ENCODE peak calls at places on chromosomes 13 and 19, in four cellular contexts. Z is WTC11, F is K562, Q is HepG2. T is an unnamed sample.
A peak's percentile ranks its signal among the peaks of the same experiment; 100 is the strongest.

GRCh38 chr19:40809358-40810086 is 10.5 kb downstream of the EGLN2 start:
- DNase-seq in Z (no peak), F (no peak), Q (no peak), T (no peak)

GRCh38 chr13:36870050-36870692 is 49.9 kb downstream of the SMAD9 start:
- DNase-seq in Z (no peak), F (no peak), Q (peak; percentile 68), T (no peak)

GRCh38 chr19:23415561-23416191 is 20.4 kb upstream of the ZNF91 start:
- DNase-seq in Z (peak; percentile 90), F (no peak), Q (no peak), T (no peak)

GRCh38 chr13:97194473-97194872 is 27.7 kb upstream of the MBNL2 start:
- DNase-seq in Z (no peak), F (peak; percentile 31), Q (no peak), T (no peak)

GRCh38 chr19:39397360-39398296 is 6.5 kb downstream of the MED29 start:
- DNase-seq in Z (peak; percentile 94), F (peak; percentile 92), Q (peak; percentile 95), T (peak; percentile 98)

GRCh38 chr19:29482855-29483640 is 42.7 kb upstream of the VSTM2B start:
- DNase-seq in Z (no peak), F (no peak), Q (no peak), T (no peak)

GRCh38 chr19:13302521-13303270 is 152.5 kb downstream of the IER2 start:
- DNase-seq in Z (no peak), F (no peak), Q (no peak), T (no peak)

GRCh38 chr19:50639121-50640112 is at the start of gene SYT3:
- DNase-seq in Z (peak; percentile 83), F (peak; percentile 90), Q (no peak), T (peak; percentile 55)

GRCh38 chr19:28656644-28657043 is 556.3 kb downstream of the UQCRFS1 start:
- DNase-seq in Z (no peak), F (no peak), Q (no peak), T (no peak)

GRCh38 chr13:94217370-94217769 is 262.1 kb downstream of the DCT start:
- DNase-seq in Z (no peak), F (no peak), Q (no peak), T (no peak)

GRCh38 chr13:37899753-37900152 is 30.2 kb upstream of the TRPC4 start:
- DNase-seq in Z (no peak), F (no peak), Q (peak; percentile 9), T (no peak)

GRCh38 chr19:19460258-19460731 is 54.8 kb downstream of the GATAD2A start:
- DNase-seq in Z (no peak), F (no peak), Q (no peak), T (no peak)

GRCh38 chr19:5293607-5294089 is 47.0 kb downstream of the PTPRS start:
- DNase-seq in Z (peak; percentile 73), F (no peak), Q (no peak), T (no peak)

GRCh38 chr19:51783373-51783772 is 11.6 kb upstream of the FPR3 start:
- DNase-seq in Z (peak; percentile 25), F (peak; percentile 34), Q (peak; percentile 23), T (no peak)

GRCh38 chr13:88925954-88926353 is 1254.8 kb downstream of the SLITRK5 start:
- DNase-seq in Z (no peak), F (no peak), Q (no peak), T (no peak)

DNA sequence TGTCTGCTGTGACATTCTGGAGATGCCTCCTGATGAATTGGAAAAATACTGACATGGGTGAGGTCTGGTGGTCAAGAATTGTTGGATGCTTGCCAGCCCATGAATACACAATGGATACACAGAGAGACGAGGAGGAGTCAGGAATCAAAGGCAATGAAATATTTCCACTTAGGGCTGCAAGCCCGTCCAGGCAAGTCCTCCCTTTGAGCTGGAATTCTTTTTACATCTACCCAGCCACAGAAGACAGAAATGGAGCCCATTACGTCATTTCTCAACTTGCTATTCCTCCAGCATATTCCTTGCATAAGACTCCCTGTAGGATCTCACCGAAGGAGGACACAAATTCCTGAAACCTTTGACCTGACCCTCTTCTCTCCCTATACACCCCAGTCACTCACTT is 15.7 kb upstream of the IGFL4 start:
- DNase-seq in Z (no peak), F (no peak), Q (peak; percentile 83), T (no peak)
- TF ChIP-seq HMGXB4 in Z (no peak), F (no peak), Q (no peak), T (no peak)

DNA sequence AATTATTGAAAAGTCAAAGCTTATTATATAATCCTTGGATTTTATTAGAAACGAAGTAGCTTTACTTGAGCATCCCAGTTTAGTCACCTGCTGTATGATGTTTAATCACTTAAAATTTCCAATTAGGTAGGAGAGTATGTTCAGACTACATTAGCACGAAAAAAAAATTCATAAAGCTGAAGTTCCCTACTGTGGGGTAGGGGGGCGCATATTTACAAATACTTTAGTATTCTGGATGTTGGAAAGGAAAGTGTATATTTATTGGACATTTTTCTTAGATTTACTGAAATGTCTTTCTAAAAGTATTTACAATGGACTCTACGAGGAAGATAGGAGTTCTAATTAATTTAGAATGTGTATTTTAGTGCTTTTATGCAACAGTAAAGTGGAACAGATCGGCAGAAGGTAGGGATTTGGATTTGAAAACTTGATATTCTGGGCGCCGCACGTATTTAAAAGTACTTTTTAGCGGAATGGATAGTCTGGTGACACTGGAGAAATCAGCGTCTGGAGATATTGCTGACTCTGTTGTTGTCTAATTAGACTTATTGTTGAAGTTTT is 1.9 kb downstream of the CDK8 start:
- DNase-seq in Z (no peak), F (peak; percentile 15), Q (peak; percentile 20), T (no peak)
- TF ChIP-seq HMGXB4 in Z (no peak), F (no peak), Q (no peak), T (no peak)

GRCh38 chr13:40118337-40118736 is 462.9 kb downstream of the COG6 start:
- DNase-seq in Z (no peak), F (no peak), Q (no peak), T (no peak)

GRCh38 chr13:40113644-40114304 is 458.3 kb downstream of the COG6 start:
- DNase-seq in Z (no peak), F (no peak), Q (no peak), T (no peak)

GRCh38 chr13:40116008-40116407 is 460.5 kb downstream of the COG6 start:
- DNase-seq in Z (no peak), F (peak; percentile 56), Q (peak; percentile 73), T (peak; percentile 60)

GRCh38 chr13:40115456-40115855 is 460.0 kb downstream of the COG6 start:
- DNase-seq in Z (no peak), F (no peak), Q (no peak), T (no peak)

DNA sequence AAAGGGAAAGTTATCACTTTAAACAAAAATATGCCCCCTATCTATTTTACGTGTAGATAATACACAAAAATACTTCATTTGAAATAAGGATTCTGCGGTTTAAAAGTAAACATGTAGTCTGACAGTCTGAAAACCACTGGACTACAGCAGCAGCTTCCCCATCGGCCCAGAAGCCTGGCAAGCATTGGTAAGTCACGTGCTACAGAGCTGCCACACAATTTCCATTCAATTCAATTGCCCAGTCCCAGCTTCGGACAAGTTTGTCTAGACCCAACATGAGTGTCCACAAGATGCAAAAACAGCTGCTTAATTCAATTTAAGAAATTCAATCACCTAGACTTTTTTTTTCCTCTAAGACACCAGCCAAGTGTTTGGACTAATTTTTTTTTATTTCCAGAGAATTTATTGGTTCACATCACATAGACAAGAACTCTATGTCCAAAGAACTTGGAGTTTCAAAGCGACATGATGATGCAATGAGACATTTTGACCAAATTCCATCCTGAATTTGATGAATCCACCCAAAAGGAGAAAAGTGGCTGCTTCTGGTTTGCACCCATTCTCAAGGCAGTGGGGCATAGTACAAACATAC is 458.9 kb downstream of the COG6 start:
- DNase-seq in Z (no peak), F (no peak), Q (no peak), T (no peak)
- TF ChIP-seq HMGXB4 in Z (no peak), F (no peak), Q (no peak), T (no peak)

DNA sequence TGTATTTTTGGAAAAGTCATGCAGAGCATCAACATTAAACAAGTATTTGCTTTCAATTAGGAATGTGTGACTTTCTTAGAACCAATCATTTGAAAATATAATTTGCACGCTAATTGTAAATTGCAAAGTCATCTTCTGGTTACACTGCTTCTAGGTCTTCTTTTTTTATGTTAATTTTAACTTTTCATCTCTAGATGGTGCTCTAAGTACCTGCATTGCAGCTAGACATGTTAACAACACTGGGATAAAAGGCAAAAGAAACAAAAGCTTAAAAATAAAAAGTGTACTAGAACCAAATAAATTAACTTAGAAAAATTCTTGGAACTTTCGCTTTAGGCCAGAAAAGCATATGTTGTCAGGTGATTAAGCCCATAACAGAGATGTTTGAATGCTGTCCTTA is 2758.2 kb downstream of the PCDH9 start:
- DNase-seq in Z (no peak), F (no peak), Q (peak; percentile 15), T (peak; percentile 59)
- TF ChIP-seq HMGXB4 in Z (no peak), F (no peak), Q (no peak), T (no peak)

GRCh38 chr13:22127277-22128143 is 456.6 kb downstream of the FGF9 start:
- DNase-seq in Z (no peak), F (no peak), Q (no peak), T (no peak)

GRCh38 chr13:22126433-22127021 is 455.7 kb downstream of the FGF9 start:
- DNase-seq in Z (no peak), F (no peak), Q (no peak), T (no peak)

GRCh38 chr13:22128413-22129198 is 457.7 kb downstream of the FGF9 start:
- DNase-seq in Z (no peak), F (no peak), Q (no peak), T (no peak)

GRCh38 chr13:22134261-22134660 is 463.4 kb downstream of the FGF9 start:
- DNase-seq in Z (no peak), F (no peak), Q (no peak), T (no peak)

DNA sequence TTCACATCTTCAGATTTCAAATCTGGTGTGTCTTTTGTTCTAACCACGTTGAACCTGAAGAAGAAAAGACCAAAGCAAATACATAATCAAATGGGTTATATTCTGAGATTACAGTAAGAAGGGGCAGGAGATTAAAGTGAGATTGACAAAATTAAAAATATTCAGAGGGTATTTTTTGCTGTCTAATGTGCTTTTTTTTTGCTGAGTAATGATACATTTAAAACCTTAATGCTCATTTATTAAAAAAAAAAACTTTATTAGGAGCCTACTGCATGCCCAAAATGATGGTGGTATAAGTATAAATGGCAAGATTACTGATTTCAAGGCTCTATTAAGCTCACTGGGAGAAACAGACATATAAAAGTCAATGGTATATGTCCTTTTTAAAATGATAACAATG is 459.4 kb downstream of the FGF9 start:
- DNase-seq in Z (no peak), F (no peak), Q (no peak), T (no peak)
- TF ChIP-seq HMGXB4 in Z (no peak), F (no peak), Q (no peak), T (no peak)